ENCODE peak calls at places on chromosomes 13 and 19, in seven cellular contexts. One of them, this sample, is unnamed.

GRCh38 chr13:41742917-41743552 is 217.9 kb downstream of the VWA8 start:
- DNase-seq in H1: no peak
- DNase-seq in K562: no peak
- DNase-seq in HepG2: no peak
- DNase-seq in SK-N-SH: no peak
- DNase-seq in HCT116: no peak
- DNase-seq in GM12878: no peak
- DNase-seq in this sample: no peak

GRCh38 chr19:17090501-17091074 is 15.0 kb downstream of the MYO9B start:
- DNase-seq in SK-N-SH: no peak
- DNase-seq in HepG2: no peak
- DNase-seq in K562: no peak
- DNase-seq in GM12878: no peak
- DNase-seq in H1: no peak
- DNase-seq in HCT116: no peak
- DNase-seq in this sample: no peak

GRCh38 chr13:111917901-111918300 is 149.0 kb upstream of the SOX1 start:
- DNase-seq in HepG2: no peak
- DNase-seq in SK-N-SH: no peak
- DNase-seq in HCT116: no peak
- DNase-seq in H1: no peak
- DNase-seq in GM12878: no peak
- DNase-seq in K562: no peak
- DNase-seq in this sample: no peak

GRCh38 chr19:17496337-17496997 is 15.0 kb upstream of the PGLS start:
- DNase-seq in SK-N-SH: peak; percentile 91
- DNase-seq in HCT116: peak; percentile 71
- DNase-seq in HepG2: peak; percentile 81
- DNase-seq in GM12878: peak; percentile 63
- DNase-seq in K562: peak; percentile 90
- DNase-seq in H1: peak; percentile 84
- DNase-seq in this sample: peak; percentile 64

GRCh38 chr19:3721131-3721899 is 13.1 kb downstream of the TJP3 start:
- DNase-seq in H1: peak; percentile 90
- DNase-seq in HCT116: peak; percentile 95
- DNase-seq in GM12878: no peak
- DNase-seq in HepG2: peak; percentile 59
- DNase-seq in K562: peak; percentile 96
- DNase-seq in SK-N-SH: peak; percentile 98
- DNase-seq in this sample: peak; percentile 96

GRCh38 chr13:40350283-40350992 is 316.0 kb downstream of the FOXO1 start:
- DNase-seq in SK-N-SH: no peak
- DNase-seq in HepG2: no peak
- DNase-seq in H1: no peak
- DNase-seq in HCT116: no peak
- DNase-seq in K562: no peak
- DNase-seq in GM12878: no peak
- DNase-seq in this sample: no peak

GRCh38 chr13:46354143-46355087 is 32.6 kb downstream of the RUBCNL start:
- DNase-seq in GM12878: peak; percentile 53
- DNase-seq in K562: peak; percentile 8
- DNase-seq in HCT116: peak; percentile 48
- DNase-seq in HepG2: peak; percentile 68
- DNase-seq in SK-N-SH: no peak
- DNase-seq in H1: no peak
- DNase-seq in this sample: no peak

GRCh38 chr13:46303743-46304385 is 83.2 kb downstream of the RUBCNL start:
- DNase-seq in HepG2: no peak
- DNase-seq in GM12878: no peak
- DNase-seq in HCT116: no peak
- DNase-seq in SK-N-SH: no peak
- DNase-seq in H1: no peak
- DNase-seq in K562: no peak
- DNase-seq in this sample: no peak

GRCh38 chr13:111972261-111972780 is 94.6 kb upstream of the SOX1 start:
- DNase-seq in SK-N-SH: no peak
- DNase-seq in K562: no peak
- DNase-seq in HepG2: no peak
- DNase-seq in HCT116: no peak
- DNase-seq in GM12878: no peak
- DNase-seq in H1: no peak
- DNase-seq in this sample: no peak

GRCh38 chr19:29614780-29615179 is 8.7 kb downstream of the POP4 start:
- DNase-seq in H1: no peak
- DNase-seq in HepG2: no peak
- DNase-seq in HCT116: no peak
- DNase-seq in K562: no peak
- DNase-seq in GM12878: no peak
- DNase-seq in SK-N-SH: no peak
- DNase-seq in this sample: no peak

GRCh38 chr13:40629678-40630384 is 36.6 kb downstream of the FOXO1 start:
- DNase-seq in K562: no peak
- DNase-seq in HCT116: no peak
- DNase-seq in H1: no peak
- DNase-seq in SK-N-SH: no peak
- DNase-seq in HepG2: no peak
- DNase-seq in GM12878: peak; percentile 64
- DNase-seq in this sample: no peak

GRCh38 chr19:29712744-29713516 is 2.1 kb downstream of the C19orf12 start:
- DNase-seq in SK-N-SH: no peak
- DNase-seq in K562: no peak
- DNase-seq in GM12878: no peak
- DNase-seq in H1: no peak
- DNase-seq in HepG2: no peak
- DNase-seq in HCT116: no peak
- DNase-seq in this sample: no peak

GRCh38 chr19:40322951-40323615 is 25.1 kb downstream of the C19orf47 start:
- DNase-seq in HepG2: no peak
- DNase-seq in HCT116: no peak
- DNase-seq in H1: no peak
- DNase-seq in GM12878: no peak
- DNase-seq in SK-N-SH: no peak
- DNase-seq in K562: no peak
- DNase-seq in this sample: no peak

DNA sequence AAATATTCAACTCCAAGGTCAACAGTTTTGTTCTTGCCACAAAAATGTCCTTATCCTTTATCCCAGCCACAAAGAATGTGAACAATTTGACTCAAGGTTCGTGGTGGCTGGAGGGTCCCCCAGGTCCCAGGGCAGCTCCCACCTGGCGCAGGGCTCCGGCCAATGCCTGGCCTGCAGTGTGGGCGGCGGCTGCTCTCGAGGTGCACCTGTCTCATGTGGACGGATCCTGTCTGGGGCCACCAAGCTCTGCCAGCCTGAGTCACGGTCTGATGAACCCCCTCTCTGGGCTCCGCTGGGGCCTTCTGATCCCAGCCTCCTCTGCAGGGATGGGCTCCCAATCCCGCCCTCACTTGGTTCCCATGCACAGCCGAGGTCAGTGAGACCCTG is 49.4 kb downstream of the GAS6 start:
- DNase-seq in H1: no peak
- DNase-seq in HepG2: no peak
- DNase-seq in HCT116: no peak
- DNase-seq in SK-N-SH: no peak
- DNase-seq in GM12878: no peak
- DNase-seq in K562: no peak
- DNase-seq in this sample: no peak
- TF ChIP-seq JUND in H1: no peak
- TF ChIP-seq JUND in HepG2: no peak
- TF ChIP-seq JUND in HCT116: no peak
- TF ChIP-seq JUND in SK-N-SH: no peak
- TF ChIP-seq JUND in GM12878: no peak
- TF ChIP-seq JUND in K562: no peak
- TF ChIP-seq JUND in this sample: no peak

GRCh38 chr13:83182845-83183244 is 699.4 kb downstream of the SLITRK1 start:
- DNase-seq in K562: no peak
- DNase-seq in HepG2: no peak
- DNase-seq in H1: no peak
- DNase-seq in SK-N-SH: no peak
- DNase-seq in HCT116: no peak
- DNase-seq in GM12878: no peak
- DNase-seq in this sample: no peak

GRCh38 chr13:83190020-83190419 is 692.3 kb downstream of the SLITRK1 start:
- DNase-seq in H1: no peak
- DNase-seq in HepG2: no peak
- DNase-seq in HCT116: no peak
- DNase-seq in GM12878: no peak
- DNase-seq in SK-N-SH: no peak
- DNase-seq in K562: no peak
- DNase-seq in this sample: no peak

GRCh38 chr13:83183439-83184149 is 698.7 kb downstream of the SLITRK1 start:
- DNase-seq in HCT116: no peak
- DNase-seq in SK-N-SH: no peak
- DNase-seq in GM12878: no peak
- DNase-seq in HepG2: no peak
- DNase-seq in K562: no peak
- DNase-seq in H1: no peak
- DNase-seq in this sample: no peak

GRCh38 chr13:83184150-83184475 is 698.2 kb downstream of the SLITRK1 start:
- DNase-seq in SK-N-SH: no peak
- DNase-seq in K562: no peak
- DNase-seq in HepG2: no peak
- DNase-seq in H1: no peak
- DNase-seq in HCT116: no peak
- DNase-seq in GM12878: no peak
- DNase-seq in this sample: no peak

GRCh38 chr13:83184819-83185218 is 697.5 kb downstream of the SLITRK1 start:
- DNase-seq in HepG2: no peak
- DNase-seq in H1: no peak
- DNase-seq in HCT116: no peak
- DNase-seq in K562: no peak
- DNase-seq in SK-N-SH: no peak
- DNase-seq in GM12878: no peak
- DNase-seq in this sample: no peak
- TF ChIP-seq JUND in HepG2: no peak
- TF ChIP-seq JUND in H1: no peak
- TF ChIP-seq JUND in HCT116: no peak
- TF ChIP-seq JUND in K562: no peak
- TF ChIP-seq JUND in SK-N-SH: no peak
- TF ChIP-seq JUND in GM12878: no peak
- TF ChIP-seq JUND in this sample: no peak

GRCh38 chr13:69935043-69935442 is 172.6 kb upstream of the ATXN8OS start:
- DNase-seq in K562: peak; percentile 0
- DNase-seq in HCT116: peak; percentile 52
- DNase-seq in SK-N-SH: peak; percentile 9
- DNase-seq in H1: no peak
- DNase-seq in HepG2: peak; percentile 5
- DNase-seq in GM12878: no peak
- DNase-seq in this sample: no peak
- TF ChIP-seq JUND in K562: no peak
- TF ChIP-seq JUND in HCT116: no peak
- TF ChIP-seq JUND in SK-N-SH: no peak
- TF ChIP-seq JUND in H1: no peak
- TF ChIP-seq JUND in HepG2: no peak
- TF ChIP-seq JUND in GM12878: no peak
- TF ChIP-seq JUND in this sample: no peak

GRCh38 chr19:11578342-11579142 is 1.1 kb upstream of the ACP5 start:
- DNase-seq in K562: peak; percentile 90
- DNase-seq in HepG2: peak; percentile 31
- DNase-seq in GM12878: no peak
- DNase-seq in H1: no peak
- DNase-seq in SK-N-SH: peak; percentile 43
- DNase-seq in HCT116: no peak
- DNase-seq in this sample: no peak
- TF ChIP-seq JUND in K562: peak; percentile 35
- TF ChIP-seq JUND in HepG2: no peak
- TF ChIP-seq JUND in GM12878: no peak
- TF ChIP-seq JUND in H1: no peak
- TF ChIP-seq JUND in SK-N-SH: no peak
- TF ChIP-seq JUND in HCT116: no peak
- TF ChIP-seq JUND in this sample: no peak

DNA sequence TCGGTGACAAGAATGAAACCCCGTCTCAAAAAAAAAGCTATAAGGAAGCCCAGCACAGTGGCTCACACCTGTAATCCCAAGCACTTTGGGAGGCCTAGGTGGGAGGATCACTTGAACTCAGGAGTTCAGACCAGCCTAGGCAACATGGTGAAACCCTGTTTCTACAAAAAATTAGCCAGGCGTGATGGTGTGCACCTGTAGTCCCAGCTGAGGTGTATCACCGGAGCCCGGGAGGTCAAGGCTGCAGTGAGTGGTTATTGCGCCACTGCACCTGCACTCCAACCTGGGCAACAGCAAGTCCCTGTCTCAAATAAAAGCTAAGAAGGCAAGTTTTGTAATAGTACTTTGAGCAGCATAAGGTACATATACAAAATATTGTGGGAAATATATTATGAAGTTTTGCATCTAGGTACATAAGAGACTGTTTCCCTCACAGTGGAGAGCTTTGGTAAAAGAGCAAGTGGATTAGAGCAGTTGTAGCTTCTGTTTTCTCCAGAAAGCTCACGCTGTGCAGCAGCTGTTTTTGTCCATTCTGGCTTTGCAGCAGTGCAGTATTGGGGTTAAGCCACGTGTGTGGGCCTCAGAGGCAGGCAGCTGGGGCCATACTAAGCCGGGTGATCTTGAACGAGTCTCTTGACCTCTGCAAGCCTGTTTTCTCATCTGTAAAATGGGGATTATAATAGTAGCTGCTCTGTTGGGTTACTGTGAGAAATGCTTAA is 35.4 kb downstream of the ARHGAP35 start:
- DNase-seq in HCT116: no peak
- DNase-seq in K562: no peak
- DNase-seq in HepG2: no peak
- DNase-seq in SK-N-SH: no peak
- DNase-seq in GM12878: no peak
- DNase-seq in H1: no peak
- DNase-seq in this sample: no peak
- TF ChIP-seq JUND in HCT116: no peak
- TF ChIP-seq JUND in K562: no peak
- TF ChIP-seq JUND in HepG2: no peak
- TF ChIP-seq JUND in SK-N-SH: no peak
- TF ChIP-seq JUND in GM12878: no peak
- TF ChIP-seq JUND in H1: no peak
- TF ChIP-seq JUND in this sample: no peak

DNA sequence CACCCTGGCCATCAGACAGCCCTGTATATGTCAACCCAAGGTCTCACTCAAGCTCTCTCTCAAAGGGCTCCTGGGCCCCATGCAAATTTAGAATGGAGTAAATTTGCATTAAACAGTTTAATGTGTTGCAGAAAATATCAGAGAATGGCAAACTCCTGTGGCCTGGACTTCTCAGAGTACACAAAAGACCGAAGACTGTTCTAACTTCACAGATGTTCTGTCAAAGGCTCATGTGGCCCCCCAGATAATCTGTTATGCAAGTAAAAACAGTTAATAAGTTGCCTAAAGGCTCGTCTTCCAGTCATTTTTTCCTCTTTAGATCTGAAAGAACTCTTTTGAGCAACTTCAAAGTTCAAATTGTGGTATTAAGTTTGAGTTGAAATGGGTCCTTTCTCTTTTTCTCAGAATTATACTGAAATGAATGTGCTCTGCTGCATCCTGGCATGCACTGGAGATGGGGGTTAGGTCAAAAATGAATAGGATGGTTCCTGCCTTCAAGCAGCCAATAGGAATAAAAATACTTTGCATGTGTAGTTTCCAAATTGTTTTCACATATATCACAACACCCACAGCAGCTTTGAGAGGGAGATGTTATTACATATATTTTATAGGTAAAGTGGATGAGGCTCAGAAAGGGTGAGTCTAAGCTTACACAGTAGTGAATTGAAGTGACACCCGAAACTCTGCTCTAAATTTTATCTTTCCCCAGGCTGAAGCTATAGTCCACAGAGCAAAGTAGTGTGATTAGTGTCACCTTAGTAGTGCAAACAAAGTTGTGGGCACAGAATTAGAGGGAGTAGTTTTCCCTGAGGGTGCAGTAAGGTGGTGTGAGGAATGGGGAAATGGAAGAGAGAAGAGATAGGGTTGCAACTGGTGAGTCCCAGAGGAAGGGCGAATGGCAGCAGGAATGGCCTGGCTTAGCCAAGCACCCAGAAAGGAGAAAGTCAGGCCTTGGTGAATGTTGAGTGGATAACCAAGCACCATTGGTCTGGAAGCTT is 205.0 kb upstream of the RFC3 start:
- DNase-seq in GM12878: no peak
- DNase-seq in HepG2: peak; percentile 16
- DNase-seq in SK-N-SH: no peak
- DNase-seq in HCT116: no peak
- DNase-seq in H1: no peak
- DNase-seq in K562: no peak
- DNase-seq in this sample: peak; percentile 64
- TF ChIP-seq JUND in GM12878: no peak
- TF ChIP-seq JUND in HepG2: no peak
- TF ChIP-seq JUND in SK-N-SH: no peak
- TF ChIP-seq JUND in HCT116: no peak
- TF ChIP-seq JUND in H1: no peak
- TF ChIP-seq JUND in K562: no peak
- TF ChIP-seq JUND in this sample: no peak